ENCODE peak calls at places on chromosomes 16 and 17, in four cellular contexts. T is bronchial epithelial cell; Y is kidney; M is CD4-positive, alpha-beta T cell. N is an unnamed sample.

GRCh38 chr17:71085238-71086033 is 916.1 kb downstream of the KCNJ2 start:
- DNase-seq in M (no peak), Y (no peak), T (peak; percentile 29), N (peak; percentile 36)

GRCh38 chr16:66581246-66581952 is 2.1 kb downstream of the CMTM2 start:
- DNase-seq in T (no peak), M (no peak), Y (no peak), N (no peak)

GRCh38 chr17:49277638-49278037 is 47.1 kb upstream of the PHOSPHO1 start:
- DNase-seq in M (no peak), Y (peak; percentile 33), T (peak; percentile 67), N (no peak)

GRCh38 chr17:37608369-37609169 is 649 bp downstream of the SYNRG start:
- DNase-seq in Y (no peak), M (peak; percentile 4), T (peak; percentile 28), N (peak; percentile 56)

GRCh38 chr16:86071611-86072240 is 172.8 kb downstream of the IRF8 start:
- DNase-seq in T (no peak), Y (peak; percentile 44), M (no peak), N (no peak)

GRCh38 chr17:54785643-54786258 is 114.9 kb upstream of the TOM1L1 start:
- DNase-seq in M (no peak), T (no peak), Y (no peak), N (no peak)

GRCh38 chr16:73043828-73044493 is 4.0 kb downstream of the ZFHX3 start:
- DNase-seq in T (no peak), M (no peak), Y (no peak), N (no peak)

GRCh38 chr16:6625606-6626005 is 707.0 kb upstream of the RBFOX1 start:
- DNase-seq in M (no peak), Y (no peak), T (no peak), N (no peak)

DNA sequence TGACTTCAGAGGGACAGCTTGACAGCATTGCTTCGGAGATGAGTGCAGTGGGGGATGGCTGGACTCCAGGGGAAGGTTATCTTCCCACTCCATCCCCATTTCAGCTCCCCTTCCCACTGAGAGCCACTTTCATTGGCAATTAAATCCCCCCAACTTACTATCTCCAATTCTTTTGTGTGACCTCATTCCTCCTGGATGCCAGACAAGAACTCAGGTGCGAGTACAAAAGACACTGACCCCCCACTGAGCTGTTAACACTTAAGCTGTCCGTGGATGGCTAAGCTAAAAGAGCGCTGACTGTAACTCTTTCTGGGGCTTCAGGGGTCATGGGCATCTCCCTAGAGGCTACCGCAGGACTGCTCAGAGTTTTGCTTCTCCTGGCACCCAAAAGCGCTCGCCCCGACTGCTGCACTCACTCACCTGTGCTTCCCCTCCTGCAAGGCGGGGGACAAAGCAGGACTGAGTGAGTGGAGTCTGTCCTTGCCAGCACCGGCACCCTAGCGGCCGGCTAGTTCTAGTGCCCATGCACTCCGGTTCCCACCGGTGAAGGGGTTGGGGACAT is 44.8 kb upstream of the FBXO47 start:
- DNase-seq in T (no peak), M (no peak), Y (no peak), N (no peak)
- TF ChIP-seq CTCF in T (no peak), M (no peak), Y (no peak), N (peak; percentile 42)

GRCh38 chr17:65515959-65516948 is 45.2 kb downstream of the AXIN2 start:
- DNase-seq in Y (no peak), T (no peak), M (no peak), N (no peak)
- TF ChIP-seq CTCF in Y (no peak), T (no peak), M (no peak), N (no peak)

GRCh38 chr17:17398928-17399926 is 77.6 kb upstream of the MED9 start:
- DNase-seq in Y (no peak), T (no peak), M (no peak), N (no peak)
- TF ChIP-seq CTCF in Y (no peak), T (no peak), M (no peak), N (no peak)

DNA sequence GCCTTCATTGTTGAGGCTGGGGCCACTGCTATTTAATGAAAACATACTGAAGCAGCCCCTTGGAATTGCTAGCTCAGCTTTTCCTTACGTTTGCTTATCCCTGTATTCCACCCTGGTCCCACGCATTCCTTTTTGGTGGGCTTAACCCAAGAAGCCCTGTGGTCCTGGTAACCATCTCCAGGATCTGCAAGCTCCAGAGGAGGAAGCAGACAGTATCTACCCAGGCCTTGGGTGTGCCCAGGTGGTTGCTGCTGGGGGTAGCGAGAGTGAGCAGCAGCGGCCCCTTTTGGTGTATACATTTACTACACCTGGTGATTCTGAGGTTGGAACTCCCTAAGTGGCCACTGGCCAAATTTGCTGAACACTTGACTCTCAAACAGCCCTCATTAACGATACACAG is 97.7 kb downstream of the CBLN1 start:
- DNase-seq in T (peak; percentile 35), Y (no peak), M (no peak), N (peak; percentile 9)
- TF ChIP-seq CTCF in T (peak; percentile 71), Y (no peak), M (no peak), N (peak; percentile 61)

GRCh38 chr16:71214771-71215381 is 15.6 kb downstream of the HYDIN start:
- DNase-seq in Y (no peak), M (no peak), T (peak; percentile 37), N (no peak)
- TF ChIP-seq CTCF in Y (no peak), M (no peak), T (peak; percentile 17), N (peak; percentile 22)

GRCh38 chr17:36196099-36196496 is 460 bp downstream of the CCL3L1 start:
- DNase-seq in Y (no peak), T (no peak), M (no peak), N (no peak)
- TF ChIP-seq CTCF in Y (no peak), T (no peak), M (no peak), N (no peak)

GRCh38 chr16:87735270-87736002 is 30.4 kb downstream of the KLHDC4 start:
- DNase-seq in T (no peak), M (no peak), Y (no peak), N (no peak)
- TF ChIP-seq CTCF in T (no peak), M (no peak), Y (no peak), N (no peak)

DNA sequence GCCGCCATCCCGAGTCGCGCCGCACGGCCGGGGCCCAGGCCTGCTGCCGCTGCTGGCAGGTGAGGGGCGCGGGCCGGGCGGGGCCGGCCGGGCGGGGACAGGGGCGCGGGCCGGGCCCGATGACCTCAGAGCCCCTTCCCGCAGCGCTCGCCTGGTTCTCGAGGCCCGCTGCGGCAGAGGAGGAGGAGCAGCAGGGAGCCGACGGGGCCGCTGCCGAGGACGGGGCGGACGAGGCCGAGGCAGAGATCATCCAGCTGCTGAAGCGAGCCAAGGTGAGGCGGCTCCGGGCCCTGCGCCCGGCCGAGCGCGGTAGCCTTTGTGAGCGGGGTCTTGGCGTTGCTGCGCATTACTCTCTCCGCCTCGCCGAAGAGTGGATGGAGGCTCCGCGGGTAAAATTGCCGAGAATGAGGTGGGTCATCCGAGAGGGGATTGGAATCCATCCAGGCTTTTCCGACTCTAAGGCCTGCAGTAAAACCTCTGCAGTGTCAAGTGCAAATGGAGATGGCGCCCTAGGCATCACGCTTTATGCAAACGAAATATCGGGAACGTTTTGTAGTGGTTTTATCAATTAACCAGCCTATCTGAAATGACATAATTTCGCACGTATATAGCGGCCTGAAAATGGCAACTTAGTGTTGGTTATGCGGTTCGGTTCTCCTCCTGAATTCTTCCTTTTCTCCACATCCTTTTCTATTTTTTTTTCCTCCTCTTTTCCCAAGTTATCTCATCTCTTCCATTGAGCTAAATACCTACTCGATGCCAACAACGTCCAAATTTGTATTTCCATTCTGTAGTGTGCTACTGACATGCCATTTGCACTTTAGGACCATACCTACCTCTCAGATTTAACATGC is 577 bp downstream of the TTC19 start:
- DNase-seq in M (no peak), Y (no peak), T (no peak), N (no peak)
- TF ChIP-seq CTCF in M (no peak), Y (no peak), T (no peak), N (no peak)

DNA sequence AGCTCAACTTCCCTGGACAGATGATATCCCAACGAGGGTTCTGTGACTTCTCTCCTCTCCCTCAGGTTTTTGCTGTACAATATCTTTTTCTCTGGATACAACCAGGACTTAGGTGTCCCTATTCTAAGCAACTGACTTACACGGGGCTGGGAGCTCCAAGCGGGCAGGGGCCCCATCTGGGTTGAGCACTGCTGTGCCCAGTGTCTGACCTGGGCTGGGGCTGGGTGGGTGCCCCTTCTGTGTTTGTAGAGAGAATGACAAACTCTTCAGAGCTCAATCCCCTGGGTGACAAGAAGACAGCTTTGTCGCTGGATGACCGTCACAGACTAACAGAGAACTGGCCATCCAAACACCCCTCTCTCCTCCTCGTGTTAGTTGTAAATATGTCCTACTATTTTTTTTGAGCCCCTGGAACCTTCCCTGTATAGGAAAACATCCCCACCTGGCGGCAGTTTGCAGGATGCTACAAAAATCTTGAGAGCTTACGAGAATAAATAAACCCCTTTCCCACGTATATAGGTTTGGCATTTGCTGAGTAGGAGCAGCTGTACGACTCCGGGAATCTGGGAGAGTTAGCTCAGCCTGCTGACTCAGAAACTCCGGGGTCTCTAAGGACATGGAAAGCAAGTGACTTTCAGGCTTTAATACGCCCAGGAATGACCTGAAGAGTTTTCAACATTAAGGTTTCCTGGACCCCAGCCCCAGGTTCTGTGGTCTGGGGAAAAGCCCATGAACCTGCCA is 23.7 kb upstream of the RCVRN start:
- DNase-seq in T (peak; percentile 56), M (no peak), Y (peak; percentile 49), N (peak; percentile 37)
- TF ChIP-seq CTCF in T (peak; percentile 29), M (no peak), Y (peak; percentile 24), N (peak; percentile 66)

GRCh38 chr17:63943745-63944144 is 11.6 kb upstream of the CD79B start:
- DNase-seq in M (no peak), Y (peak; percentile 44), T (no peak), N (no peak)
- TF ChIP-seq CTCF in M (no peak), Y (no peak), T (peak; percentile 7), N (no peak)

N was measured in neural crest cell.